ENCODE peak calls at places on chromosomes 7 and 10, in six cellular contexts. One of them, this sample, is unnamed.

GRCh38 chr10:119805702-119806230 is 66.9 kb downstream of the MCMBP start:
- DNase-seq in naive B cell: no peak
- DNase-seq in Panc1: no peak
- DNase-seq in HS-5: no peak
- DNase-seq in C1 segment of cervical spinal cord: no peak
- DNase-seq in T-helper 17 cell: no peak
- DNase-seq in this sample: no peak

GRCh38 chr10:71881956-71882355 is 30.9 kb upstream of the PSAP start:
- DNase-seq in naive B cell: no peak
- DNase-seq in HS-5: no peak
- DNase-seq in Panc1: no peak
- DNase-seq in C1 segment of cervical spinal cord: no peak
- DNase-seq in T-helper 17 cell: no peak
- DNase-seq in this sample: no peak

GRCh38 chr7:91772100-91772794 is 108.3 kb downstream of the MTERF1 start:
- DNase-seq in HS-5: no peak
- DNase-seq in C1 segment of cervical spinal cord: no peak
- DNase-seq in Panc1: no peak
- DNase-seq in T-helper 17 cell: no peak
- DNase-seq in naive B cell: no peak
- DNase-seq in this sample: no peak

GRCh38 chr10:14648042-14648765 is 126.5 kb downstream of the FAM107B start:
- DNase-seq in HS-5: no peak
- DNase-seq in T-helper 17 cell: peak
- DNase-seq in C1 segment of cervical spinal cord: no peak
- DNase-seq in Panc1: no peak
- DNase-seq in naive B cell: peak
- DNase-seq in this sample: peak

GRCh38 chr10:101565936-101566332 is 22.1 kb downstream of the POLL start:
- DNase-seq in Panc1: no peak
- DNase-seq in T-helper 17 cell: no peak
- DNase-seq in HS-5: no peak
- DNase-seq in naive B cell: no peak
- DNase-seq in C1 segment of cervical spinal cord: no peak
- DNase-seq in this sample: no peak

GRCh38 chr7:135537905-135538304 is 19.8 kb upstream of the NUP205 start:
- DNase-seq in C1 segment of cervical spinal cord: no peak
- DNase-seq in HS-5: no peak
- DNase-seq in T-helper 17 cell: no peak
- DNase-seq in naive B cell: no peak
- DNase-seq in Panc1: no peak
- DNase-seq in this sample: no peak

GRCh38 chr10:62696798-62697197 is 107.7 kb upstream of the ADO start:
- DNase-seq in T-helper 17 cell: no peak
- DNase-seq in C1 segment of cervical spinal cord: no peak
- DNase-seq in naive B cell: peak
- DNase-seq in Panc1: no peak
- DNase-seq in HS-5: no peak
- DNase-seq in this sample: no peak

GRCh38 chr10:50322075-50322474 is 70.8 kb upstream of the ASAH2 start:
- DNase-seq in T-helper 17 cell: no peak
- DNase-seq in C1 segment of cervical spinal cord: no peak
- DNase-seq in Panc1: no peak
- DNase-seq in HS-5: no peak
- DNase-seq in naive B cell: no peak
- DNase-seq in this sample: no peak

GRCh38 chr7:91416485-91416884 is 152.3 kb downstream of the FZD1 start:
- DNase-seq in C1 segment of cervical spinal cord: no peak
- DNase-seq in naive B cell: no peak
- DNase-seq in T-helper 17 cell: no peak
- DNase-seq in HS-5: no peak
- DNase-seq in Panc1: no peak
- DNase-seq in this sample: no peak

GRCh38 chr7:107723255-107723654 is 20.7 kb upstream of the CBLL1 start:
- DNase-seq in HS-5: no peak
- DNase-seq in Panc1: no peak
- DNase-seq in C1 segment of cervical spinal cord: no peak
- DNase-seq in naive B cell: no peak
- DNase-seq in T-helper 17 cell: no peak
- DNase-seq in this sample: no peak

GRCh38 chr10:79200346-79200745 is 131.6 kb downstream of the ZMIZ1 start:
- DNase-seq in Panc1: no peak
- DNase-seq in T-helper 17 cell: no peak
- DNase-seq in C1 segment of cervical spinal cord: no peak
- DNase-seq in naive B cell: no peak
- DNase-seq in HS-5: no peak
- DNase-seq in this sample: no peak

GRCh38 chr10:118873080-118873737 is 118.4 kb upstream of the CACUL1 start:
- DNase-seq in HS-5: no peak
- DNase-seq in C1 segment of cervical spinal cord: no peak
- DNase-seq in T-helper 17 cell: no peak
- DNase-seq in Panc1: no peak
- DNase-seq in naive B cell: no peak
- DNase-seq in this sample: no peak

GRCh38 chr10:34762603-34763299 is 52.3 kb downstream of the PARD3 start:
- DNase-seq in C1 segment of cervical spinal cord: no peak
- DNase-seq in T-helper 17 cell: no peak
- DNase-seq in naive B cell: no peak
- DNase-seq in Panc1: no peak
- DNase-seq in HS-5: no peak
- DNase-seq in this sample: no peak

GRCh38 chr10:100653957-100654834 is 91.2 kb upstream of the PAX2 start:
- DNase-seq in HS-5: no peak
- DNase-seq in C1 segment of cervical spinal cord: no peak
- DNase-seq in naive B cell: no peak
- DNase-seq in Panc1: no peak
- DNase-seq in T-helper 17 cell: no peak
- DNase-seq in this sample: no peak

GRCh38 chr7:133355325-133355708 is 102.4 kb downstream of the EXOC4 start:
- DNase-seq in C1 segment of cervical spinal cord: no peak
- DNase-seq in Panc1: no peak
- DNase-seq in HS-5: peak
- DNase-seq in naive B cell: no peak
- DNase-seq in T-helper 17 cell: no peak
- DNase-seq in this sample: no peak

GRCh38 chr7:94003446-94004023 is 620 bp downstream of the BET1 start:
- DNase-seq in T-helper 17 cell: no peak
- DNase-seq in naive B cell: no peak
- DNase-seq in HS-5: peak
- DNase-seq in Panc1: no peak
- DNase-seq in C1 segment of cervical spinal cord: no peak
- DNase-seq in this sample: peak

GRCh38 chr10:93620925-93621324 is 8.6 kb downstream of the PDE6C start:
- DNase-seq in T-helper 17 cell: no peak
- DNase-seq in Panc1: no peak
- DNase-seq in HS-5: no peak
- DNase-seq in C1 segment of cervical spinal cord: no peak
- DNase-seq in naive B cell: no peak
- DNase-seq in this sample: no peak

GRCh38 chr7:135745702-135746312 is 2.8 kb downstream of the FAM180A start:
- DNase-seq in Panc1: peak
- DNase-seq in HS-5: peak
- DNase-seq in C1 segment of cervical spinal cord: no peak
- DNase-seq in T-helper 17 cell: no peak
- DNase-seq in naive B cell: no peak
- DNase-seq in this sample: no peak

GRCh38 chr10:89867964-89868363 is 166.6 kb downstream of the KIF20B start:
- DNase-seq in naive B cell: no peak
- DNase-seq in Panc1: no peak
- DNase-seq in HS-5: no peak
- DNase-seq in C1 segment of cervical spinal cord: no peak
- DNase-seq in T-helper 17 cell: no peak
- DNase-seq in this sample: no peak

GRCh38 chr7:8115547-8116402 is 146.2 kb downstream of the ICA1 start:
- DNase-seq in naive B cell: peak
- DNase-seq in T-helper 17 cell: no peak
- DNase-seq in Panc1: no peak
- DNase-seq in C1 segment of cervical spinal cord: no peak
- DNase-seq in HS-5: no peak
- DNase-seq in this sample: no peak

GRCh38 chr7:77455334-77455733 is 39.2 kb upstream of the GSAP start:
- DNase-seq in C1 segment of cervical spinal cord: no peak
- DNase-seq in Panc1: peak
- DNase-seq in naive B cell: no peak
- DNase-seq in HS-5: peak
- DNase-seq in T-helper 17 cell: no peak
- DNase-seq in this sample: no peak

GRCh38 chr7:134419875-134420274 is 39.0 kb downstream of the AKR1B1 start:
- DNase-seq in naive B cell: no peak
- DNase-seq in Panc1: no peak
- DNase-seq in C1 segment of cervical spinal cord: no peak
- DNase-seq in T-helper 17 cell: no peak
- DNase-seq in HS-5: no peak
- DNase-seq in this sample: no peak

GRCh38 chr7:4682621-4683042 is 537 bp downstream of the FOXK1 start:
- DNase-seq in Panc1: no peak
- DNase-seq in naive B cell: no peak
- DNase-seq in C1 segment of cervical spinal cord: no peak
- DNase-seq in T-helper 17 cell: no peak
- DNase-seq in HS-5: no peak
- DNase-seq in this sample: no peak

GRCh38 chr10:117719558-117719957 is 177.0 kb downstream of the EMX2 start:
- DNase-seq in Panc1: no peak
- DNase-seq in naive B cell: no peak
- DNase-seq in HS-5: no peak
- DNase-seq in T-helper 17 cell: no peak
- DNase-seq in C1 segment of cervical spinal cord: no peak
- DNase-seq in this sample: no peak

GRCh38 chr7:30465342-30466170 is 13.0 kb downstream of the NOD1 start:
- DNase-seq in C1 segment of cervical spinal cord: no peak
- DNase-seq in HS-5: no peak
- DNase-seq in Panc1: no peak
- DNase-seq in naive B cell: no peak
- DNase-seq in T-helper 17 cell: no peak
- DNase-seq in this sample: no peak

GRCh38 chr7:44384586-44385383 is 59.4 kb upstream of the CAMK2B start:
- DNase-seq in T-helper 17 cell: no peak
- DNase-seq in Panc1: no peak
- DNase-seq in C1 segment of cervical spinal cord: no peak
- DNase-seq in HS-5: no peak
- DNase-seq in naive B cell: no peak
- DNase-seq in this sample: no peak

GRCh38 chr10:31929986-31930675 is 1.5 kb upstream of the ARHGAP12 start:
- DNase-seq in Panc1: no peak
- DNase-seq in HS-5: no peak
- DNase-seq in C1 segment of cervical spinal cord: no peak
- DNase-seq in naive B cell: peak
- DNase-seq in T-helper 17 cell: no peak
- DNase-seq in this sample: no peak

GRCh38 chr10:102656026-102656425 is 11.7 kb downstream of the TRIM8 start:
- DNase-seq in C1 segment of cervical spinal cord: no peak
- DNase-seq in naive B cell: no peak
- DNase-seq in HS-5: no peak
- DNase-seq in Panc1: no peak
- DNase-seq in T-helper 17 cell: no peak
- DNase-seq in this sample: no peak

This sample was measured in HL-60.